ENCODE peak calls at places on chromosomes 16 and 17, in six cellular contexts. D, W, B, S, X and Y are unnamed samples.

GRCh38 chr17:5695480-5695879 is 111.2 kb upstream of the NLRP1 start:
- DNase-seq in W (no peak), B (no peak), D (no peak), X (no peak), S (no peak), Y (no peak)

GRCh38 chr17:27980035-27980434 is 62.4 kb upstream of the NLK start:
- DNase-seq in B (no peak), D (no peak), S (peak; percentile 71), W (no peak), X (no peak), Y (no peak)

GRCh38 chr17:29076722-29077121 is 33.8 kb downstream of the PIPOX start:
- DNase-seq in X (no peak), D (peak; percentile 9), B (no peak), S (no peak), W (no peak), Y (no peak)

GRCh38 chr17:16814439-16814838 is 124.4 kb downstream of the CCDC144A start:
- DNase-seq in X (no peak), B (no peak), W (no peak), D (no peak), S (no peak), Y (no peak)

GRCh38 chr17:43645765-43646481 is 15.8 kb downstream of the MEOX1 start:
- DNase-seq in D (peak; percentile 58), B (no peak), X (peak; percentile 56), W (peak; percentile 77), S (no peak), Y (no peak)

GRCh38 chr16:75080205-75081029 is 36.2 kb downstream of the LDHD start:
- DNase-seq in X (no peak), D (no peak), S (no peak), W (no peak), B (no peak), Y (no peak)

GRCh38 chr16:54739381-54739780 is 191.3 kb upstream of the IRX5 start:
- DNase-seq in X (no peak), W (no peak), D (no peak), S (no peak), B (no peak), Y (no peak)

GRCh38 chr17:57215317-57215716 is 41.0 kb upstream of the MSI2 start:
- DNase-seq in X (peak; percentile 54), S (no peak), B (no peak), D (no peak), W (no peak), Y (no peak)

GRCh38 chr16:28877642-28877975 is 679 bp upstream of the ATP2A1 start:
- DNase-seq in X (no peak), B (no peak), D (no peak), S (no peak), W (no peak), Y (no peak)

GRCh38 chr17:51711581-51711980 is 446.9 kb downstream of the CA10 start:
- DNase-seq in W (no peak), S (no peak), D (no peak), B (no peak), X (no peak), Y (no peak)

GRCh38 chr16:57413301-57413730 is 8.7 kb downstream of the CCL17 start:
- DNase-seq in D (no peak), W (no peak), X (no peak), B (no peak), S (no peak), Y (peak; percentile 88)

GRCh38 chr17:47615766-47616424 is 33.8 kb upstream of the KPNB1 start:
- DNase-seq in D (no peak), X (no peak), B (peak; percentile 30), S (no peak), W (no peak), Y (peak; percentile 51)

GRCh38 chr17:10623786-10624338 is 33.2 kb downstream of the MYH3 start:
- DNase-seq in D (no peak), X (no peak), S (no peak), W (no peak), B (no peak), Y (no peak)

GRCh38 chr17:7435676-7436555 is 681 bp downstream of the TMEM102 start:
- DNase-seq in X (no peak), S (no peak), D (peak; percentile 83), B (peak; percentile 52), W (peak; percentile 81), Y (peak; percentile 70)

GRCh38 chr17:82180776-82181528 is 31.7 kb downstream of the CCDC57 start:
- DNase-seq in B (no peak), D (peak; percentile 32), W (no peak), S (no peak), X (peak; percentile 67), Y (no peak)

GRCh38 chr17:59634632-59635561 is 15.2 kb downstream of the CLTC start:
- DNase-seq in D (no peak), B (no peak), X (no peak), W (no peak), S (no peak), Y (no peak)

GRCh38 chr17:49589556-49589885 is 13.8 kb downstream of the NXPH3 start:
- DNase-seq in B (no peak), S (no peak), X (no peak), W (no peak), D (no peak), Y (no peak)

GRCh38 chr17:9935408-9935807 is 30.3 kb upstream of the RCVRN start:
- DNase-seq in W (no peak), B (no peak), D (no peak), X (no peak), S (no peak), Y (no peak)

GRCh38 chr17:81027591-81028505 is 7.1 kb upstream of the BAIAP2 start:
- DNase-seq in W (peak; percentile 54), S (no peak), D (peak; percentile 40), B (peak; percentile 15), X (no peak), Y (no peak)

GRCh38 chr17:43530303-43531081 is 15.6 kb downstream of the ETV4 start:
- DNase-seq in X (peak; percentile 88), D (no peak), S (peak; percentile 94), B (peak; percentile 49), W (peak; percentile 70), Y (no peak)

GRCh38 chr17:48463531-48463930 is 33.5 kb upstream of the SKAP1 start:
- DNase-seq in X (no peak), W (no peak), D (no peak), B (no peak), S (peak; percentile 82), Y (no peak)

GRCh38 chr16:74297296-74297665 is 667 bp downstream of the PSMD7 start:
- DNase-seq in W (no peak), B (no peak), X (no peak), S (no peak), D (peak; percentile 61), Y (peak; percentile 53)

GRCh38 chr17:61487668-61488595 is 35.7 kb downstream of the TBX4 start:
- DNase-seq in S (no peak), X (no peak), B (no peak), D (no peak), W (no peak), Y (no peak)

GRCh38 chr16:86962259-86962658 is 354.9 kb downstream of the C16orf95 start:
- DNase-seq in X (no peak), S (no peak), B (no peak), D (no peak), W (no peak), Y (no peak)

GRCh38 chr17:47298712-47299111 is 25.0 kb upstream of the EFCAB13 start:
- DNase-seq in X (no peak), B (no peak), W (no peak), D (no peak), S (no peak), Y (no peak)

GRCh38 chr17:30588798-30589247 is 111.6 kb downstream of the GOSR1 start:
- DNase-seq in B (no peak), W (no peak), X (no peak), D (no peak), S (no peak), Y (no peak)

GRCh38 chr17:30584810-30585209 is 107.6 kb downstream of the GOSR1 start:
- DNase-seq in X (no peak), W (no peak), B (no peak), D (no peak), S (no peak), Y (no peak)

GRCh38 chr17:30590086-30590485 is 112.9 kb downstream of the GOSR1 start:
- DNase-seq in X (no peak), D (no peak), S (no peak), W (no peak), B (no peak), Y (no peak)

GRCh38 chr17:30586818-30587595 is 109.8 kb downstream of the GOSR1 start:
- DNase-seq in W (no peak), B (no peak), S (peak; percentile 31), D (no peak), X (no peak), Y (peak; percentile 36)

DNA sequence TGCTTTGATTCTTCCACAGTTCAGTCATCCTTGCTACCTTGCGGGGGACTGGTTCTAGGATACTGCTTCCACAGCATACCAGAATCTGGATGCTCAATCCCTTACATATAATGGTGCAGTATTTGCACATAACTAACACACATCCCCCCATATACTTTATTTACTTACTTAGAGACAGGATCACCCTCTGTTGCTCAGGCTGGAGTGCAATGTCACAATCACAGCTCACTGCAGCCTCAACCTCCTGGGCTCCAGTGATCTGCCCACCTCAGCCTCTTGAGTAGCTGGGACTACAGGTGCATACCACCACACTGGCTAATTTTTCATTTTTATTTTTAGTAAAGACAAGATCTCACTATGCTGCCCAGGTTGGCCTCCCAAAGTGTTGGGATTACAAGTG is 112.2 kb downstream of the GOSR1 start:
- DNase-seq in X (no peak), D (no peak), B (no peak), S (no peak), W (no peak), Y (no peak)
- TF ChIP-seq CTCF in X (no peak), D (no peak), B (no peak), S (no peak), W (no peak), Y (no peak)

GRCh38 chr16:8960788-8961109 is 3.0 kb downstream of the USP7 start:
- DNase-seq in B (no peak), S (no peak), X (no peak), W (no peak), D (no peak), Y (no peak)
- H3K4me3 ChIP-seq in B (no peak overlapping the region), S (peak overlapping the region; percentile 21), X (no peak overlapping the region), W (peak overlapping the region; percentile 19), D (no peak overlapping the region), Y (peak overlapping the region; percentile 77)

GRCh38 chr16:51524555-51525373 is 373.7 kb upstream of the SALL1 start:
- DNase-seq in B (no peak), S (no peak), X (no peak), D (no peak), W (no peak), Y (no peak)
- TF ChIP-seq CTCF in B (no peak), S (peak; percentile 38), X (no peak), D (no peak), W (no peak), Y (no peak)

DNA sequence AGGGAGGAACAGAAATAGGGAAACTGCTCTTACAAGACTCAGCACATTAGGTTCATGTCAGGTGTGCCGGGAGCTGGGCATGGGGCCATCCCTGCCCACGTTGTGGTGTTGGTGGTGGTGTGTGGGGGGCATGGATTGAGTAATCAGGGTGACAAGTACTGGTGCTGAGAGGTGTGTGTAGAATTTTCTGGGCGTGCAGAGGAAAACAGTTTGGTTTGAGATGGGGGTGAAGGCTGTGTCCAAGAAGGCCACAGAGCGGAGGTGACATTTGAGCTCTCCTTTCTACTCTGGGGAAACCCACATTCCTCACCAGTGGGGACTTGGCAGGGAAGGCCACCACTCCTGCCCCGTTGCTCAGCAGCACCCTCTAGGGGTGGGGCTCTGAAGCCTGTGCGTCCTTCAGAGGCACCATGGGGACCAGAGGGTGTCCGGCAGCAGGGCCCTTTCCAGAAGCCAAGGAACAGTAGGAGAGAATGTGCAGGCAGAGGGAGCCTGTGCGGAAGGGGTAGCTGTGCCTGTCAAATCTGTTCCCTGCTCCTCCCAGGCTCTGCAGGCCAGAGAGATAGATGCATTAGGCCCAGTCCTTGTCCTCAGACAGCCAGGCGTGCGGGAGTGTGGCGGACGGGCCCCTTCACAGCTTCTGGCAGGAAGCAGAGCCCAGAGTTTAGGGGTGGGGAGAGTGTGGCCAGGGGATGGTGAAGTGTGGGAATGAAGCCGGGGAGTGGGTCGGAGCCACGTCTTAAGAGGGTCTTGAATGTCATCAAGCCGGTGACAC is 48.7 kb upstream of the GSE1 start:
- DNase-seq in W (no peak), S (no peak), B (no peak), D (no peak), X (no peak), Y (peak; percentile 59)
- H3K4me3 ChIP-seq in W (peak overlapping the region; percentile 17), S (no peak overlapping the region), B (no peak overlapping the region), D (no peak overlapping the region), X (no peak overlapping the region), Y (no peak overlapping the region)